ENCODE peak calls at places on chromosome 20, in four cellular contexts. One of them, this sample, is unnamed. For H3K4me1, the result is how much of the 10 kb centered on the place peaks cover.

GRCh38 chr20:43533060-43533459 is 25.6 kb downstream of the L3MBTL1 start:
- DNase-seq in A549: no peak
- DNase-seq in esophagus squamous epithelium: no peak
- DNase-seq in transverse colon: no peak
- DNase-seq in this sample: no peak

GRCh38 chr20:47188540-47188939 is 168.0 kb downstream of the ZMYND8 start:
- DNase-seq in A549: no peak
- DNase-seq in esophagus squamous epithelium: no peak
- DNase-seq in transverse colon: no peak
- DNase-seq in this sample: no peak

GRCh38 chr20:37868998-37869861 is 33.7 kb upstream of the VSTM2L start:
- DNase-seq in transverse colon: no peak
- DNase-seq in A549: no peak
- DNase-seq in esophagus squamous epithelium: no peak
- DNase-seq in this sample: no peak

GRCh38 chr20:8431538-8432434 is 299.7 kb downstream of the PLCB1 start:
- DNase-seq in esophagus squamous epithelium: no peak
- DNase-seq in A549: no peak
- DNase-seq in transverse colon: peak
- DNase-seq in this sample: peak

GRCh38 chr20:55090301-55090700 is 614.9 kb downstream of the DOK5 start:
- DNase-seq in transverse colon: no peak
- DNase-seq in esophagus squamous epithelium: no peak
- DNase-seq in A549: no peak
- DNase-seq in this sample: no peak

GRCh38 chr20:17798601-17799000 is 98.8 kb downstream of the BANF2 start:
- DNase-seq in transverse colon: no peak
- DNase-seq in A549: no peak
- DNase-seq in esophagus squamous epithelium: no peak
- DNase-seq in this sample: no peak

GRCh38 chr20:40331699-40332098 is 357.3 kb downstream of the MAFB start:
- DNase-seq in A549: no peak
- DNase-seq in transverse colon: peak
- DNase-seq in esophagus squamous epithelium: no peak
- DNase-seq in this sample: no peak

GRCh38 chr20:54092021-54092420 is 21.6 kb upstream of the BCAS1 start:
- DNase-seq in transverse colon: no peak
- DNase-seq in A549: no peak
- DNase-seq in esophagus squamous epithelium: no peak
- DNase-seq in this sample: no peak

GRCh38 chr20:6178537-6178936 is 55.7 kb upstream of the FERMT1 start:
- DNase-seq in transverse colon: no peak
- DNase-seq in A549: peak
- DNase-seq in esophagus squamous epithelium: no peak
- DNase-seq in this sample: no peak

GRCh38 chr20:41111578-41111951 is 25.8 kb upstream of the PLCG1 start:
- DNase-seq in A549: no peak
- DNase-seq in esophagus squamous epithelium: no peak
- DNase-seq in transverse colon: no peak
- DNase-seq in this sample: no peak

GRCh38 chr20:50309280-50309763 is 118.7 kb downstream of the CEBPB start:
- DNase-seq in esophagus squamous epithelium: no peak
- DNase-seq in transverse colon: no peak
- DNase-seq in A549: peak
- DNase-seq in this sample: no peak

GRCh38 chr20:48682529-48683385 is 145.0 kb downstream of the PREX1 start:
- DNase-seq in A549: no peak
- DNase-seq in transverse colon: peak
- DNase-seq in esophagus squamous epithelium: no peak
- DNase-seq in this sample: peak

GRCh38 chr20:50187403-50188051 is 3.1 kb upstream of the CEBPB start:
- DNase-seq in A549: peak
- DNase-seq in transverse colon: peak
- DNase-seq in esophagus squamous epithelium: no peak
- DNase-seq in this sample: peak

GRCh38 chr20:25063546-25063945 is 5.6 kb upstream of the ACSS1 start:
- DNase-seq in A549: no peak
- DNase-seq in esophagus squamous epithelium: no peak
- DNase-seq in transverse colon: peak
- DNase-seq in this sample: no peak

GRCh38 chr20:54172856-54173652 is 732 bp downstream of the CYP24A1 start:
- DNase-seq in A549: no peak
- DNase-seq in esophagus squamous epithelium: no peak
- DNase-seq in transverse colon: no peak
- DNase-seq in this sample: no peak

GRCh38 chr20:16350465-16350864 is 222.8 kb downstream of the KIF16B start:
- DNase-seq in esophagus squamous epithelium: no peak
- DNase-seq in transverse colon: no peak
- DNase-seq in A549: peak
- DNase-seq in this sample: no peak

GRCh38 chr20:46407671-46407996 is 1.2 kb upstream of the ELMO2 start:
- DNase-seq in esophagus squamous epithelium: no peak
- DNase-seq in transverse colon: no peak
- DNase-seq in A549: no peak
- DNase-seq in this sample: no peak

GRCh38 chr20:48849779-48850178 is 22.0 kb upstream of the PREX1 start:
- DNase-seq in A549: no peak
- DNase-seq in esophagus squamous epithelium: no peak
- DNase-seq in transverse colon: no peak
- DNase-seq in this sample: no peak

GRCh38 chr20:33516882-33517281 is 27.0 kb downstream of the CBFA2T2 start:
- DNase-seq in esophagus squamous epithelium: no peak
- DNase-seq in transverse colon: no peak
- DNase-seq in A549: peak
- DNase-seq in this sample: no peak

GRCh38 chr20:44180814-44181213 is 6.2 kb downstream of the JPH2 start:
- DNase-seq in transverse colon: peak
- DNase-seq in esophagus squamous epithelium: no peak
- DNase-seq in A549: no peak
- DNase-seq in this sample: no peak

GRCh38 chr20:53774487-53775203 is 181.0 kb upstream of the ZNF217 start:
- DNase-seq in transverse colon: no peak
- DNase-seq in esophagus squamous epithelium: no peak
- DNase-seq in A549: peak
- DNase-seq in this sample: no peak

GRCh38 chr20:43699941-43700565 is 26.7 kb downstream of the GTSF1L start:
- DNase-seq in esophagus squamous epithelium: no peak
- DNase-seq in transverse colon: no peak
- DNase-seq in A549: no peak
- DNase-seq in this sample: no peak

GRCh38 chr20:20821496-20822260 is 109.2 kb upstream of the RALGAPA2 start:
- DNase-seq in esophagus squamous epithelium: no peak
- DNase-seq in transverse colon: no peak
- DNase-seq in A549: no peak
- DNase-seq in this sample: no peak

GRCh38 chr20:20823469-20823868 is 111.0 kb upstream of the RALGAPA2 start:
- DNase-seq in A549: no peak
- DNase-seq in esophagus squamous epithelium: no peak
- DNase-seq in transverse colon: no peak
- DNase-seq in this sample: no peak

GRCh38 chr20:20816969-20817368 is 104.5 kb upstream of the RALGAPA2 start:
- DNase-seq in transverse colon: no peak
- DNase-seq in A549: no peak
- DNase-seq in esophagus squamous epithelium: no peak
- DNase-seq in this sample: no peak

GRCh38 chr20:20820780-20821495 is 108.5 kb upstream of the RALGAPA2 start:
- DNase-seq in A549: no peak
- DNase-seq in transverse colon: no peak
- DNase-seq in esophagus squamous epithelium: no peak
- DNase-seq in this sample: no peak

DNA sequence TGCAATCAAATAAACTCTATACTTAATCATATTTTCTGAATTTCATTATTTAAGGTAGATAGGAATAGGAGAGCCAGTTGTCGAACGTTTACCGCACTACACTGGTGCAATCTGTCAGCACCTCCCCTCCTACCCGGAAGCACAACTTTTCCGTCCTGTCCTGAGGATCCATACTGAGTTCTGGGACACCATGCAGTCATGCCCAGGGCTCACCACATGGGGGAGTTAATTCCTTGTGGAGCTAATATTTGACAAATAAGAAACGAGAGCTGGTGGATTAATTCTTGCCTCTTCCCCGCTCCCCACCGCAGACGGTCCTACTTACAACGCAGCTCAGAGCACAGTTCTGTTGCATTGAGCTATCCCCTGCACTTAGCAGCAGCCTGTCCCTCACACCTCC is 107.7 kb upstream of the RALGAPA2 start:
- DNase-seq in transverse colon: no peak
- DNase-seq in esophagus squamous epithelium: no peak
- DNase-seq in A549: peak
- DNase-seq in this sample: no peak
- TF ChIP-seq CTCF in transverse colon: no peak
- TF ChIP-seq CTCF in esophagus squamous epithelium: peak
- TF ChIP-seq CTCF in A549: no peak
- TF ChIP-seq CTCF in this sample: no peak

DNA sequence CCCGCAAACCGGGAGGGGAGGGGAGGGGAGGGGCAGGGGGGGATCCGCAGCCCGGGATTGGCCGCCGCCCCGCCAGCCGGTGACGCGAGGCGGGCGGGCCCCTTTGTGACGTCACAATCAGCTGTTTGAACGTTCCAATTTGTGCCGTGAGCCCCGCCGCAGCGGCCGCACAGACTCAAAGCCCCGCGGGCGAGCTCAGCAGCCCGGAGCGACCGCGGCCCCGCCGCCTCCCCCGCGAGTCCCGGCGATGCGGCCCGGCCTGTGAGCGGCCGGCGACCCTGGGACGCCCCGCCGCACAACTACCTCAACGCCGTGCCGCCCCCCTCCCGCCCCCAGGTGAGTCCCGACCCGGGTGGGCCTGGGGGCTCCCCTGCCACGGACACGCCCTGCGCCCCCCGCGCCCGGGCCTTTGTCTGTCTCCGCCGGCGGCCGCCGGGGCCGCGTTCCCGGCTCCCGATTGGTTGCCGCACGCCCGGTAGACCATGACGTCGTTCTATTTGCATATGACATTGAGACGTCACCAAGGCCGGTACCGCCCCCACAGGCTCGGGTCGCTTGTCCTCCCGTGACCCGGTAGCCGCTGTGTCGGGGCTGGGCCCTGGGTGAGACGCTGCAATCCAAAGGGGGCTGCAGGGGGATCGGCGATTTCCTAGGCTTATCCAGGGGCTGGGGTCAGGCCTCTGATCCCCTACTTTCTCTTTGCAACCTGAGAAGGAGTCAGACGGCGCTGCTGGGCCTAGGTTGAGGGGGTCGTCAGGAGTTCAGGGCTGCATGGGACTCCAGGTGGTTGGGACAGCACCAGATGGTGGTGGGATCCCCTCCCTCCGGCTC is at the start of gene TP53INP2:
- DNase-seq in esophagus squamous epithelium: peak
- DNase-seq in transverse colon: peak
- DNase-seq in A549: peak
- DNase-seq in this sample: peak
- TF ChIP-seq POLR2A in esophagus squamous epithelium: peak
- TF ChIP-seq POLR2A in transverse colon: peak
- TF ChIP-seq POLR2A in A549: no peak
- TF ChIP-seq POLR2A in this sample: peak

GRCh38 chr20:10643560-10643873 is 30.3 kb downstream of the JAG1 start:
- DNase-seq in transverse colon: no peak
- DNase-seq in A549: no peak
- DNase-seq in esophagus squamous epithelium: no peak
- DNase-seq in this sample: no peak
- H3K4me1 ChIP-seq in transverse colon: under half
- H3K4me1 ChIP-seq in A549: under half
- H3K4me1 ChIP-seq in esophagus squamous epithelium: half or more
- H3K4me1 ChIP-seq in this sample: under half

GRCh38 chr20:31568773-31569162 is 36.3 kb upstream of the ID1 start:
- DNase-seq in transverse colon: no peak
- DNase-seq in A549: no peak
- DNase-seq in esophagus squamous epithelium: no peak
- DNase-seq in this sample: no peak

GRCh38 chr20:31567380-31567720 is 37.7 kb upstream of the ID1 start:
- DNase-seq in esophagus squamous epithelium: no peak
- DNase-seq in A549: no peak
- DNase-seq in transverse colon: no peak
- DNase-seq in this sample: no peak

GRCh38 chr20:31569163-31570020 is 35.7 kb upstream of the ID1 start:
- DNase-seq in transverse colon: peak
- DNase-seq in esophagus squamous epithelium: no peak
- DNase-seq in A549: peak
- DNase-seq in this sample: peak

GRCh38 chr20:31566658-31567379 is 38.3 kb upstream of the ID1 start:
- DNase-seq in A549: no peak
- DNase-seq in transverse colon: peak
- DNase-seq in esophagus squamous epithelium: no peak
- DNase-seq in this sample: no peak

GRCh38 chr20:31568041-31568731 is 36.9 kb upstream of the ID1 start:
- DNase-seq in esophagus squamous epithelium: no peak
- DNase-seq in transverse colon: no peak
- DNase-seq in A549: no peak
- DNase-seq in this sample: no peak
- TF ChIP-seq CTCF in esophagus squamous epithelium: no peak
- TF ChIP-seq CTCF in transverse colon: no peak
- TF ChIP-seq CTCF in A549: no peak
- TF ChIP-seq CTCF in this sample: no peak

GRCh38 chr20:3042621-3043020 is 801 bp upstream of the GNRH2 start:
- DNase-seq in transverse colon: no peak
- DNase-seq in A549: no peak
- DNase-seq in esophagus squamous epithelium: no peak
- DNase-seq in this sample: peak

GRCh38 chr20:3045042-3045815 is 623 bp upstream of the MRPS26 start:
- DNase-seq in A549: no peak
- DNase-seq in transverse colon: peak
- DNase-seq in esophagus squamous epithelium: peak
- DNase-seq in this sample: peak

GRCh38 chr20:3044336-3044965 is 1.0 kb downstream of the GNRH2 start:
- DNase-seq in esophagus squamous epithelium: no peak
- DNase-seq in transverse colon: no peak
- DNase-seq in A549: no peak
- DNase-seq in this sample: no peak

GRCh38 chr20:3041818-3042504 is 1.5 kb upstream of the GNRH2 start:
- DNase-seq in A549: no peak
- DNase-seq in transverse colon: no peak
- DNase-seq in esophagus squamous epithelium: no peak
- DNase-seq in this sample: no peak

DNA sequence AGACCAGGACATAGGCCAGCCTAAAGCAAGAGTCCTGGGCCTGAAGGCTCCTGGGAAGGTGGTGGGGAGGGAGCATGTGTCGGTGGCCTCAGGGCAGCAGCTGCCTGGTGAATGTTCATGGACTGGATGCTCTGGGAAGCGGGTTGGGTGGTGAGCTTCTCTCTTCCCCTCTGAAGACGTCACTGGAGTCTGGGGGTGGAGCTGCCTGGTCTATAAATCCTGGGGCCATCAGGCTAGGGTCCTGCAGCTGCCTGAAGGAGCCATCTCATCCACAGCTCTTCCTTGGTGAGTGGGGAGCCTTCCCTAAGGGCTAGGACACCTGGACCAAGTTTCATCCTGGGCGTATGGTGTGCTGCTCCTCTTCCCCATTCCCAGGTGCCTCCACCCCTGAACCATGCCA is at the start of gene GNRH2:
- DNase-seq in esophagus squamous epithelium: no peak
- DNase-seq in transverse colon: no peak
- DNase-seq in A549: no peak
- DNase-seq in this sample: no peak
- TF ChIP-seq POLR2A in esophagus squamous epithelium: no peak
- TF ChIP-seq POLR2A in transverse colon: no peak
- TF ChIP-seq POLR2A in A549: no peak
- TF ChIP-seq POLR2A in this sample: no peak

This sample was measured in tibial nerve.